ENCODE peak calls at places on chromosomes 2 and 18, in six cellular contexts. K is endothelial cell of umbilical vein, G is heart left ventricle, R is mammary epithelial cell, W is A549, L is GM12878. N is an unnamed sample.

GRCh38 chr2:36462311-36462710 is 106.7 kb downstream of the CRIM1 start:
- DNase-seq in K (no peak), G (no peak), R (no peak), W (no peak), L (no peak), N (no peak)

GRCh38 chr2:141497262-141497661 is 633.6 kb downstream of the LRP1B start:
- DNase-seq in K (no peak), G (no peak), R (no peak), W (no peak), L (no peak), N (no peak)

GRCh38 chr2:58851598-58851997 is 610.5 kb upstream of the FANCL start:
- DNase-seq in K (no peak), G (no peak), R (no peak), W (no peak), L (no peak), N (no peak)

GRCh38 chr2:5076599-5076998 is 615.6 kb upstream of the SOX11 start:
- DNase-seq in K (no peak), G (no peak), R (no peak), W (no peak), L (no peak), N (no peak)

GRCh38 chr2:198347349-198347748 is 543.0 kb downstream of the PLCL1 start:
- DNase-seq in K (peak), G (no peak), R (no peak), W (no peak), L (no peak), N (no peak)

GRCh38 chr2:112182581-112183034 is 44.4 kb downstream of the FBLN7 start:
- DNase-seq in K (no peak), G (no peak), R (no peak), W (no peak), L (no peak), N (no peak)

GRCh38 chr18:73979742-73980141 is 167.9 kb downstream of the FBXO15 start:
- DNase-seq in K (no peak), G (no peak), R (peak), W (no peak), L (no peak), N (no peak)

GRCh38 chr2:39379643-39380524 is 57.2 kb downstream of the MAP4K3 start:
- DNase-seq in K (peak), G (no peak), R (peak), W (peak), L (peak), N (no peak)

GRCh38 chr2:37337636-37338280 is 6.7 kb upstream of the QPCT start:
- DNase-seq in K (peak), G (no peak), R (no peak), W (no peak), L (no peak), N (no peak)

GRCh38 chr2:7904319-7904718 is 777.5 kb upstream of the ID2 start:
- DNase-seq in K (no peak), G (no peak), R (peak), W (no peak), L (no peak), N (no peak)

GRCh38 chr2:191126386-191126785 is 24.4 kb downstream of the STAT4 start:
- DNase-seq in K (no peak), G (no peak), R (no peak), W (no peak), L (no peak), N (no peak)

GRCh38 chr2:157936464-157936863 is 60.3 kb upstream of the ACVR1 start:
- DNase-seq in K (no peak), G (no peak), R (peak), W (no peak), L (no peak), N (no peak)

GRCh38 chr2:6730003-6730402 is 135.7 kb downstream of the CMPK2 start:
- DNase-seq in K (no peak), G (no peak), R (no peak), W (no peak), L (no peak), N (no peak)

GRCh38 chr2:166088634-166089033 is 39.2 kb downstream of the SCN1A start:
- DNase-seq in K (peak), G (no peak), R (no peak), W (no peak), L (no peak), N (no peak)

GRCh38 chr2:158191076-158191566 is 89.4 kb downstream of the UPP2 start:
- DNase-seq in K (no peak), G (no peak), R (no peak), W (no peak), L (peak), N (no peak)

GRCh38 chr2:113282747-113283533 is 4.2 kb upstream of the PAX8 start:
- DNase-seq in K (no peak), G (no peak), R (peak), W (peak), L (no peak), N (peak)

GRCh38 chr18:56076735-56077134 is 488.7 kb upstream of the TCF4 start:
- DNase-seq in K (no peak), G (no peak), R (no peak), W (no peak), L (no peak), N (no peak)

GRCh38 chr2:3241971-3242746 is 135.5 kb downstream of the EIPR1 start:
- DNase-seq in K (no peak), G (no peak), R (no peak), W (no peak), L (no peak), N (no peak)

GRCh38 chr18:75491361-75491760 is 63.9 kb upstream of the SMIM21 start:
- DNase-seq in K (no peak), G (no peak), R (no peak), W (no peak), L (no peak), N (no peak)

GRCh38 chr18:53556450-53556849 is 668.0 kb downstream of the MBD2 start:
- DNase-seq in K (no peak), G (no peak), R (no peak), W (no peak), L (no peak), N (no peak)

GRCh38 chr18:12659904-12660605 is 2.1 kb upstream of the SPIRE1 start:
- DNase-seq in K (peak), G (no peak), R (peak), W (peak), L (no peak), N (peak)

GRCh38 chr18:24850532-24850931 is 390.1 kb downstream of the HRH4 start:
- DNase-seq in K (no peak), G (no peak), R (no peak), W (no peak), L (no peak), N (no peak)

GRCh38 chr2:36812196-36812595 is 115.7 kb downstream of the VIT start:
- DNase-seq in K (no peak), G (no peak), R (no peak), W (peak), L (no peak), N (no peak)

GRCh38 chr2:70192516-70192915 is 1.7 kb upstream of the C2orf42 start:
- DNase-seq in K (no peak), G (no peak), R (peak), W (no peak), L (no peak), N (no peak)

GRCh38 chr2:152098798-152099654 is at the start of gene CACNB4:
- DNase-seq in K (peak), G (peak), R (no peak), W (peak), L (no peak), N (no peak)

GRCh38 chr2:190181066-190181681 is 118.6 kb upstream of the MSTN start:
- DNase-seq in K (no peak), G (no peak), R (no peak), W (peak), L (no peak), N (no peak)

GRCh38 chr2:3236300-3236699 is 141.3 kb downstream of the EIPR1 start:
- DNase-seq in K (no peak), G (no peak), R (peak), W (no peak), L (no peak), N (no peak)

GRCh38 chr2:29920631-29921559 is 491 bp downstream of the ALK start:
- DNase-seq in K (no peak), G (no peak), R (peak), W (peak), L (no peak), N (peak)

GRCh38 chr2:85956647-85957039 is 67.9 kb upstream of the ST3GAL5 start:
- DNase-seq in K (no peak), G (no peak), R (no peak), W (no peak), L (no peak), N (no peak)

GRCh38 chr2:163658556-163658955 is 77.3 kb downstream of the FIGN start:
- DNase-seq in K (no peak), G (no peak), R (peak), W (no peak), L (no peak), N (no peak)

GRCh38 chr18:48889981-48890735 is 60.6 kb downstream of the SMAD7 start:
- DNase-seq in K (no peak), G (no peak), R (no peak), W (no peak), L (no peak), N (peak)

GRCh38 chr2:9235388-9236344 is 29.1 kb downstream of the ASAP2 start:
- DNase-seq in K (peak), G (no peak), R (peak), W (no peak), L (no peak), N (no peak)

GRCh38 chr2:45433363-45433762 is 177.7 kb downstream of the SRBD1 start:
- DNase-seq in K (no peak), G (no peak), R (no peak), W (no peak), L (no peak), N (no peak)

GRCh38 chr2:39584283-39584972 is 81.3 kb upstream of the TMEM178A start:
- DNase-seq in K (no peak), G (no peak), R (peak), W (no peak), L (no peak), N (no peak)

GRCh38 chr18:6850396-6850795 is 120.9 kb downstream of the ARHGAP28 start:
- DNase-seq in K (no peak), G (no peak), R (no peak), W (no peak), L (no peak), N (no peak)

GRCh38 chr2:217904614-217904965 is 98.2 kb downstream of the TNS1 start:
- DNase-seq in K (no peak), G (no peak), R (no peak), W (no peak), L (no peak), N (no peak)

GRCh38 chr2:217902281-217903141 is 100.3 kb downstream of the TNS1 start:
- DNase-seq in K (peak), G (peak), R (peak), W (peak), L (no peak), N (no peak)

GRCh38 chr2:217905395-217905794 is 97.4 kb downstream of the TNS1 start:
- DNase-seq in K (no peak), G (no peak), R (no peak), W (no peak), L (no peak), N (peak)

GRCh38 chr2:217903142-217903858 is 99.5 kb downstream of the TNS1 start:
- DNase-seq in K (peak), G (no peak), R (no peak), W (no peak), L (no peak), N (no peak)

GRCh38 chr2:217903859-217904613 is 98.8 kb downstream of the TNS1 start:
- DNase-seq in K (peak), G (peak), R (no peak), W (no peak), L (no peak), N (peak)
- H3K27ac ChIP-seq in K (peak), G (peak), R (no peak), W (peak), L (no peak), N (peak)

GRCh38 chr2:10447300-10448207 is 573 bp downstream of the ODC1 start:
- DNase-seq in K (peak), G (no peak), R (peak), W (peak), L (peak), N (no peak)
- TF ChIP-seq CTCF in K (peak), G (no peak), R (no peak), W (no peak), L (no peak), N (no peak)

DNA sequence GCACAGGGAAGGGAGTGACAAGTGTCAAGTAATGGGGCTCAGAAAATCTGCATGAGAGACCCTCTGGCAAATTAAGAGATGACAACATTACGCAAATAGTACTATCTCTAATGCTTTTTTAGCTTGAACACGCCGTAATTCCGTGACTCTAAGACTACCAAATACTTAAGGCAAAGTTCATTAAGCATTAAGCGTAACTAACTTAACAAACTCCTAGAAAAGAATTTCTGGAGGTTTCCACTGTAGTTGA is 1.2 kb downstream of the APOB start:
- DNase-seq in K (no peak), G (no peak), R (no peak), W (no peak), L (no peak), N (no peak)
- H3K27ac ChIP-seq in K (no peak), G (peak), R (no peak), W (no peak), L (no peak), N (no peak)

GRCh38 chr2:208254871-208255556 is at the start of gene IDH1:
- DNase-seq in K (peak), G (peak), R (peak), W (peak), L (peak), N (peak)
- TF ChIP-seq CTCF in K (peak), G (peak), R (peak), W (peak), L (peak), N (peak)

GRCh38 chr2:111054791-111055627 is 65.7 kb upstream of the BCL2L11 start:
- DNase-seq in K (no peak), G (no peak), R (no peak), W (no peak), L (peak), N (no peak)
- H3K27ac ChIP-seq in K (no peak), G (no peak), R (no peak), W (no peak), L (no peak), N (no peak)

GRCh38 chr2:71460595-71461303 is 7.4 kb downstream of the DYSF start:
- DNase-seq in K (peak), G (no peak), R (no peak), W (peak), L (no peak), N (no peak)
- TF ChIP-seq CTCF in K (peak), G (peak), R (peak), W (peak), L (peak), N (peak)

GRCh38 chr2:142974288-142975024 is 97.0 kb downstream of the KYNU start:
- DNase-seq in K (peak), G (no peak), R (peak), W (no peak), L (no peak), N (no peak)
- H3K27ac ChIP-seq in K (peak), G (no peak), R (peak), W (peak), L (no peak), N (no peak)

GRCh38 chr2:127526142-127526939 is at the start of gene IWS1:
- DNase-seq in K (peak), G (peak), R (peak), W (peak), L (peak), N (peak)
- TF ChIP-seq CTCF in K (peak), G (peak), R (peak), W (no peak), L (peak), N (peak)

GRCh38 chr2:52934354-52934898 is 833.2 kb upstream of the CHAC2 start:
- DNase-seq in K (peak), G (no peak), R (peak), W (no peak), L (peak), N (no peak)
- H3K27ac ChIP-seq in K (no peak), G (peak), R (peak), W (peak), L (no peak), N (no peak)

N was measured in dorsolateral prefrontal cortex.